ENCODE peak calls at places on chromosomes 2 and 18, in four cellular contexts. C, X, A and O are unnamed samples.

GRCh38 chr18:50192903-50193795 is 1.8 kb downstream of the MYO5B start:
- DNase-seq in A (no peak), X (no peak), C (peak), O (no peak)

GRCh38 chr2:216492951-216493685 is 5.5 kb upstream of the RPL37A start:
- DNase-seq in X (no peak), C (peak), A (no peak), O (no peak)

GRCh38 chr2:119808516-119809147 is 48.9 kb downstream of the PTPN4 start:
- DNase-seq in X (no peak), C (no peak), A (no peak), O (no peak)

GRCh38 chr2:54606393-54606973 is 117.0 kb upstream of the EML6 start:
- DNase-seq in C (no peak), A (no peak), X (no peak), O (peak)

GRCh38 chr18:25039781-25040180 is 312.2 kb downstream of the ZNF521 start:
- DNase-seq in C (no peak), A (no peak), X (no peak), O (no peak)

GRCh38 chr2:18151237-18151636 is 272.8 kb downstream of the KCNS3 start:
- DNase-seq in X (no peak), A (no peak), C (no peak), O (no peak)

GRCh38 chr18:8706981-8707940 is 1.9 kb downstream of the MTCL1 start:
- DNase-seq in C (peak), A (no peak), X (no peak), O (no peak)

GRCh38 chr2:241772063-241772499 is 4.5 kb upstream of the GAL3ST2 start:
- DNase-seq in A (no peak), X (no peak), C (no peak), O (no peak)

GRCh38 chr2:134736167-134736885 is 17.5 kb upstream of the TMEM163 start:
- DNase-seq in X (no peak), A (no peak), C (peak), O (no peak)

GRCh38 chr2:222305510-222306392 is 7.0 kb upstream of the PAX3 start:
- DNase-seq in X (no peak), C (peak), A (no peak), O (no peak)

GRCh38 chr2:175744000-175744399 is 258.1 kb downstream of the LNPK start:
- DNase-seq in C (no peak), A (no peak), X (no peak), O (no peak)

GRCh38 chr2:210895132-210895531 is 338.7 kb downstream of the CPS1 start:
- DNase-seq in C (no peak), X (no peak), A (no peak), O (no peak)

GRCh38 chr18:11726556-11726955 is 37.5 kb downstream of the GNAL start:
- DNase-seq in A (no peak), C (no peak), X (no peak), O (no peak)

GRCh38 chr18:64027931-64028695 is 58.2 kb downstream of the SERPINB8 start:
- DNase-seq in X (no peak), A (no peak), C (no peak), O (no peak)

GRCh38 chr18:11219571-11219970 is 70.2 kb upstream of the PIEZO2 start:
- DNase-seq in A (no peak), X (no peak), C (no peak), O (no peak)

GRCh38 chr2:3324404-3325281 is 53.0 kb downstream of the EIPR1 start:
- DNase-seq in A (no peak), X (no peak), C (no peak), O (peak)

GRCh38 chr2:189181706-189182105 is 2.1 kb upstream of the COL5A2 start:
- DNase-seq in X (no peak), C (no peak), A (no peak), O (no peak)

GRCh38 chr18:49459404-49460171 is 857 bp downstream of the DYM start:
- DNase-seq in A (peak), X (no peak), C (peak), O (no peak)

GRCh38 chr2:48515588-48515987 is 14.4 kb upstream of the STON1 start:
- DNase-seq in A (no peak), C (no peak), X (no peak), O (no peak)

GRCh38 chr2:40315684-40316083 is 136.2 kb downstream of the SLC8A1 start:
- DNase-seq in C (no peak), A (no peak), X (no peak), O (no peak)

GRCh38 chr2:75709297-75709696 is 1.4 kb downstream of the GCFC2 start:
- DNase-seq in X (no peak), A (peak), C (peak), O (no peak)

GRCh38 chr2:173058673-173059072 is 17.0 kb upstream of the MAP3K20 start:
- DNase-seq in X (no peak), C (no peak), A (no peak), O (no peak)

GRCh38 chr18:46677609-46678470 is 20.8 kb upstream of the LOXHD1 start:
- DNase-seq in X (no peak), C (peak), A (no peak), O (no peak)

GRCh38 chr2:112821682-112822081 is 14.9 kb downstream of the IL1B start:
- DNase-seq in C (no peak), X (peak), A (no peak), O (no peak)

GRCh38 chr2:120346667-120347358 is 877 bp downstream of the INHBB start:
- DNase-seq in A (no peak), C (no peak), X (no peak), O (peak)

GRCh38 chr2:231673348-231673770 is 35.0 kb upstream of the PTMA start:
- DNase-seq in C (peak), X (no peak), A (peak), O (no peak)

GRCh38 chr2:39529836-39530235 is 92.8 kb upstream of the MAP4K3 start:
- DNase-seq in A (no peak), X (no peak), C (no peak), O (no peak)

GRCh38 chr18:46756559-46757201 is at the start of gene ST8SIA5:
- DNase-seq in X (no peak), A (no peak), C (no peak), O (no peak)

GRCh38 chr18:76545433-76546281 is 50.6 kb upstream of the ZNF516 start:
- DNase-seq in X (no peak), C (no peak), A (no peak), O (no peak)

GRCh38 chr18:24170389-24170788 is 31.5 kb downstream of the CABYR start:
- DNase-seq in X (no peak), C (no peak), A (peak), O (no peak)